ENCODE peak calls at places on chromosomes 5 and 9, in seven cellular contexts. R is SJSA1, A is lower lobe of right lung, H is cardiac muscle cell, N is HCT116, F is DND-41, J is heart left ventricle. D is an unnamed sample.
A peak's percentile ranks its signal among the peaks of the same experiment; 100 is the strongest.

GRCh38 chr5:9337908-9338307 is 208.0 kb downstream of the SEMA5A start:
- DNase-seq in N (no peak), H (peak; percentile 64), J (no peak), R (peak; percentile 58), F (no peak), A (no peak), D (no peak)

GRCh38 chr5:132211787-132212186 is 15.9 kb downstream of the P4HA2 start:
- DNase-seq in R (no peak), J (peak; percentile 80), F (no peak), A (no peak), H (peak; percentile 17), N (no peak), D (no peak)

GRCh38 chr9:124329996-124330714 is 72.4 kb downstream of the NEK6 start:
- DNase-seq in N (no peak), J (no peak), A (no peak), H (no peak), R (no peak), F (no peak), D (no peak)

GRCh38 chr5:179549973-179550510 is 312 bp upstream of the RUFY1 start:
- DNase-seq in H (no peak), R (peak; percentile 65), J (peak; percentile 78), F (no peak), N (no peak), A (peak; percentile 80), D (no peak)

GRCh38 chr5:134580001-134580460 is 52.6 kb downstream of the SAR1B start:
- DNase-seq in F (no peak), A (no peak), R (no peak), H (no peak), J (peak; percentile 22), N (no peak), D (no peak)

GRCh38 chr5:135551593-135552447 is 16.1 kb upstream of the NEUROG1 start:
- DNase-seq in J (peak; percentile 65), A (peak; percentile 65), N (peak; percentile 69), H (peak; percentile 83), R (peak; percentile 83), F (peak; percentile 68), D (peak; percentile 19)

GRCh38 chr5:140481758-140482157 is 65.7 kb upstream of the EIF4EBP3 start:
- DNase-seq in A (no peak), R (no peak), H (peak; percentile 74), J (no peak), F (no peak), N (no peak), D (no peak)

GRCh38 chr9:135522137-135522877 is 1.1 kb downstream of the LCN1 start:
- DNase-seq in J (no peak), F (no peak), A (no peak), H (no peak), N (no peak), R (peak; percentile 35), D (no peak)

GRCh38 chr5:170755679-170756456 is 27.7 kb upstream of the GABRP start:
- DNase-seq in H (no peak), N (no peak), J (peak; percentile 88), F (no peak), A (peak; percentile 88), R (no peak), D (no peak)

GRCh38 chr5:170601608-170602007 is 97.8 kb downstream of the KCNIP1 start:
- DNase-seq in R (no peak), J (no peak), H (no peak), A (no peak), N (no peak), F (no peak), D (no peak)

GRCh38 chr9:136023401-136024225 is 62.4 kb upstream of the UBAC1 start:
- DNase-seq in H (peak; percentile 83), N (no peak), R (no peak), F (no peak), J (peak; percentile 87), A (peak; percentile 65), D (no peak)

GRCh38 chr5:91950328-91950727 is 567.2 kb upstream of the ARRDC3 start:
- DNase-seq in R (no peak), N (no peak), H (no peak), J (no peak), A (no peak), F (no peak), D (no peak)

GRCh38 chr9:32579706-32580331 is 6.9 kb upstream of the NDUFB6 start:
- DNase-seq in J (peak; percentile 72), R (peak; percentile 46), H (peak; percentile 68), A (peak; percentile 66), N (peak; percentile 48), F (peak; percentile 67), D (peak; percentile 84)

GRCh38 chr5:22541037-22541436 is 312.1 kb downstream of the CDH12 start:
- DNase-seq in A (no peak), F (no peak), J (no peak), R (no peak), H (no peak), N (no peak), D (no peak)

GRCh38 chr9:74908665-74909064 is 20.9 kb upstream of the TRPM6 start:
- DNase-seq in H (no peak), J (no peak), R (no peak), N (no peak), F (no peak), A (no peak), D (no peak)

GRCh38 chr9:21031091-21031817 is at the start of gene HACD4:
- DNase-seq in J (peak; percentile 63), N (no peak), R (peak; percentile 41), F (no peak), A (peak; percentile 81), H (peak; percentile 72), D (peak; percentile 60)

GRCh38 chr5:64576241-64576640 is 70.4 kb downstream of the RGS7BP start:
- DNase-seq in R (no peak), H (no peak), F (no peak), J (no peak), A (no peak), N (no peak), D (no peak)

GRCh38 chr9:96854877-96855273 is 561 bp upstream of the ZNF782 start:
- DNase-seq in F (no peak), N (no peak), J (no peak), A (no peak), H (no peak), R (no peak), D (no peak)

GRCh38 chr9:77541600-77541999 is 106.5 kb downstream of the GNA14 start:
- DNase-seq in R (no peak), J (no peak), H (no peak), A (no peak), F (no peak), N (no peak), D (no peak)

GRCh38 chr5:112065818-112066217 is 308.8 kb upstream of the NREP start:
- DNase-seq in R (no peak), F (no peak), H (no peak), A (no peak), N (no peak), J (no peak), D (no peak)

GRCh38 chr9:93683331-93684134 is 107.1 kb downstream of the PHF2 start:
- DNase-seq in N (no peak), F (no peak), A (no peak), R (no peak), H (no peak), J (peak; percentile 18), D (no peak)

DNA sequence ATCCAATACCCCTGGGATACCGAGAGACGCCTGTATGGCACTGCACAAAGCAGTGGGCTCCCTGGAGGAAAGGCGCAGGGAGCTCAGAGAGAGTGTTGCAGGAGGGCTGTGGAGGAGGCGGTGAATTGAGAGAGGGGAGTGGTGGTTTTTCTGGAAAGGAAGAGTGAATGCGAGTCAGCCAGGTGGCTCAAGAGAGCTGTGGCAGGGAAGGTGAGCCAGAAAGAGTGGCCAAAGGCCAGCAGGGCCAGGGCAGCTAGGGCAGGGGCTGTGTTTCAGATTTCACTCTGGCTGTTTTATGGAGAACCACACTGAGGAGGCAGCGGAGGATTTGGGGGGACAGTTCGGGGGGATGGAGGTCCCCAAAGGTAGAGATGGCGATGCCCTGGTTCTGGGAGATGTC is 13.0 kb upstream of the DAB2IP start:
- DNase-seq in F (no peak), A (no peak), N (no peak), H (no peak), J (no peak), R (no peak), D (no peak)
- H3K4me1 ChIP-seq in F (no peaks in the 10 kb centered on the region), A (peaks cover 34% of the 10 kb centered on the region), N (peaks cover 25% of the 10 kb centered on the region), H (peaks cover 24% of the 10 kb centered on the region), J (peaks cover 76% of the 10 kb centered on the region), R (no peaks in the 10 kb centered on the region), D (no peaks in the 10 kb centered on the region)

GRCh38 chr5:154487541-154487940 is 9.5 kb upstream of the HAND1 start:
- DNase-seq in N (no peak), R (no peak), J (no peak), A (no peak), H (no peak), F (no peak), D (no peak)
- H3K27me3 ChIP-seq in N (peaks cover 53% of the 10 kb centered on the region), R (peaks cover 85% of the 10 kb centered on the region), J (peaks cover 92% of the 10 kb centered on the region), A (peaks cover 90% of the 10 kb centered on the region), H (peaks cover 51% of the 10 kb centered on the region), F (peaks cover 60% of the 10 kb centered on the region), D (peaks cover 42% of the 10 kb centered on the region)

DNA sequence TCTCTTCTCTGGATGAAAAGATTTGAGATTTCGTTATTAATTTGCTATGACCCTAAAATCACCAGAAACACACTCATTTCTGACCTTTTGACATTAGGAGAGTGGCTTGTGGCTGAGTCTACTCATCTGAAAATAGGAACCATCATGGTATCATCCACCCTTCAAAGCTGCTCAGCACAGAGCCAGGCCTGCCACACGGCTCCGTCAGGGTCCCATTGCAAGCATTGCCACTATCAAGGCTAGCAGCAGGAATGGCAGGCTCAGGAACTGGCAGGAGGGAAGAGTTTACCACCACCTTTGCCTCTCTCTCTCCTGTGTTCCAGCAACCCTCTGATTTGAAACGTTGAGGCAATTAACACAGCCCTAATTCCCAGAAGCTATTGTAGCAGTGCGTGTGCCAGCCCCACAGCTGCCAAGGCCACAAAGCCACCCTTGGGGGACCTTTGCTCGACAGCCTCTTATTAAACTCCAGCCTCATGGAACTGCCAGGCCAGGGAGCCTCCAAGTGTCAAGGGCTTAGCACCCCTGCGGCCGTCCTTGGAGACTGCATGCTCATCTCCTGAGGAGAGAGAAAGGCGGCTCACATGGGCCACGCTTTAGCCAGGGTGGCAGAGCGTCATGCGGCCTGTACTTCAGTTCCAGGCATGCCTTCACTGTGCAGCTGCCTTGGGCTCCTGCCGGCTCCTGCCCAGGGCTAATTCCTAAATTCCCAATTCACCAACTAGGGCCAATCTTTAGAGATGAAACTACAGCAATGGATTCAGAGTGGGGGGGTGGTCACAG is 145.9 kb downstream of the ROR2 start:
- DNase-seq in R (no peak), J (no peak), F (no peak), H (no peak), A (no peak), N (no peak), D (no peak)
- H3K27ac ChIP-seq in R (no peak overlapping the region), J (no peak overlapping the region), F (no peak overlapping the region), H (peak overlapping the region; percentile 11), A (no peak overlapping the region), N (no peak overlapping the region), D (no peak overlapping the region)

GRCh38 chr5:176843673-176844072 is 33.3 kb downstream of the UNC5A start:
- DNase-seq in A (no peak), R (no peak), H (no peak), N (no peak), J (no peak), F (no peak), D (no peak)
- H3K4me1 ChIP-seq in A (no peaks in the 10 kb centered on the region), R (no peaks in the 10 kb centered on the region), H (no peaks in the 10 kb centered on the region), N (no peaks in the 10 kb centered on the region), J (no peaks in the 10 kb centered on the region), F (no peaks in the 10 kb centered on the region), D (no peaks in the 10 kb centered on the region)

GRCh38 chr5:1445895-1446601 is 808 bp upstream of the SLC6A3 start:
- DNase-seq in F (no peak), J (no peak), R (peak; percentile 44), A (no peak), H (no peak), N (no peak), D (no peak)
- H3K27me3 ChIP-seq in F (no peaks in the 10 kb centered on the region), J (peaks cover 69% of the 10 kb centered on the region), R (peaks cover 77% of the 10 kb centered on the region), A (peaks cover 64% of the 10 kb centered on the region), H (peaks cover 100% of the 10 kb centered on the region), N (no peaks in the 10 kb centered on the region), D (peaks cover 13% of the 10 kb centered on the region)

D was measured in CD8-positive, alpha-beta memory T cell.